ENCODE peak calls at places on chromosomes 2 and 18, in eight cellular contexts. V, T, B, H, E, A, P and N are unnamed samples. For H3K4me1, the result is how much of the 10 kb centered on the place peaks cover.

GRCh38 chr2:127382836-127383235 is 4.9 kb downstream of the MAP3K2 start:
- DNase-seq in V (no peak), T (no peak), B (no peak), H (no peak), E (no peak), A (no peak), P (no peak), N (no peak)

GRCh38 chr2:156708051-156708450 is 271.9 kb downstream of the GPD2 start:
- DNase-seq in V (no peak), T (no peak), B (no peak), H (no peak), E (no peak), A (no peak), P (no peak), N (no peak)

GRCh38 chr18:12015697-12016062 is 34.4 kb downstream of the IMPA2 start:
- DNase-seq in V (peak), T (no peak), B (no peak), H (peak), E (peak), A (no peak), P (peak), N (peak)

GRCh38 chr18:13471971-13472628 is 253.5 kb downstream of the LDLRAD4 start:
- DNase-seq in V (no peak), T (no peak), B (no peak), H (no peak), E (no peak), A (peak), P (no peak), N (no peak)

GRCh38 chr2:2887772-2888387 is 489.7 kb downstream of the EIPR1 start:
- DNase-seq in V (no peak), T (no peak), B (no peak), H (no peak), E (no peak), A (no peak), P (no peak), N (no peak)

GRCh38 chr18:79951545-79952456 is at the start of gene SLC66A2:
- DNase-seq in V (peak), T (peak), B (peak), H (peak), E (peak), A (peak), P (peak), N (peak)

GRCh38 chr2:234368861-234369261 is 128.0 kb downstream of the ARL4C start:
- DNase-seq in V (peak), T (peak), B (peak), H (no peak), E (peak), A (peak), P (no peak), N (peak)

GRCh38 chr2:9178110-9178904 is 28.3 kb upstream of the ASAP2 start:
- DNase-seq in V (peak), T (no peak), B (no peak), H (no peak), E (peak), A (no peak), P (peak), N (peak)

GRCh38 chr2:226362991-226363390 is 436.6 kb downstream of the IRS1 start:
- DNase-seq in V (peak), T (no peak), B (no peak), H (no peak), E (no peak), A (no peak), P (no peak), N (no peak)

GRCh38 chr18:79690586-79691482 is 11.2 kb downstream of the CTDP1 start:
- DNase-seq in V (no peak), T (no peak), B (no peak), H (no peak), E (no peak), A (no peak), P (no peak), N (no peak)

GRCh38 chr2:192534076-192534475 is 339.3 kb upstream of the TMEFF2 start:
- DNase-seq in V (no peak), T (no peak), B (no peak), H (no peak), E (no peak), A (no peak), P (no peak), N (no peak)

GRCh38 chr18:79523221-79523737 is 127.5 kb downstream of the NFATC1 start:
- DNase-seq in V (no peak), T (no peak), B (peak), H (peak), E (no peak), A (no peak), P (no peak), N (no peak)

GRCh38 chr18:39271654-39272053 is 1706.1 kb upstream of the CELF4 start:
- DNase-seq in V (no peak), T (no peak), B (no peak), H (no peak), E (no peak), A (no peak), P (no peak), N (no peak)

GRCh38 chr2:135820003-135820618 is 16.9 kb downstream of the LCT start:
- DNase-seq in V (no peak), T (peak), B (peak), H (no peak), E (no peak), A (no peak), P (no peak), N (no peak)

GRCh38 chr2:47534179-47534919 is 131.4 kb downstream of the MSH2 start:
- DNase-seq in V (peak), T (no peak), B (no peak), H (no peak), E (no peak), A (no peak), P (peak), N (peak)

GRCh38 chr2:234690569-234691225 is 193.8 kb upstream of the ARL4C start:
- DNase-seq in V (peak), T (no peak), B (no peak), H (no peak), E (no peak), A (peak), P (no peak), N (no peak)

GRCh38 chr2:23350026-23350791 is 34.8 kb upstream of the KLHL29 start:
- DNase-seq in V (no peak), T (no peak), B (no peak), H (no peak), E (no peak), A (no peak), P (no peak), N (no peak)

GRCh38 chr18:46418657-46419260 is 238.3 kb downstream of the LOXHD1 start:
- DNase-seq in V (no peak), T (no peak), B (no peak), H (no peak), E (no peak), A (no peak), P (no peak), N (no peak)

GRCh38 chr18:62603211-62603610 is 80.4 kb downstream of the ZCCHC2 start:
- DNase-seq in V (no peak), T (no peak), B (no peak), H (no peak), E (no peak), A (no peak), P (no peak), N (no peak)

GRCh38 chr18:13890962-13891361 is 24.4 kb downstream of the MC2R start:
- DNase-seq in V (no peak), T (no peak), B (no peak), H (no peak), E (no peak), A (no peak), P (no peak), N (no peak)

GRCh38 chr2:197024206-197024605 is 97.7 kb upstream of the PGAP1 start:
- DNase-seq in V (peak), T (no peak), B (no peak), H (no peak), E (no peak), A (no peak), P (no peak), N (peak)

GRCh38 chr2:39119732-39120520 is 925 bp downstream of the SOS1 start:
- DNase-seq in V (peak), T (peak), B (peak), H (peak), E (peak), A (peak), P (peak), N (peak)

GRCh38 chr2:207394203-207394741 is 135.5 kb upstream of the CREB1 start:
- DNase-seq in V (no peak), T (no peak), B (no peak), H (no peak), E (no peak), A (no peak), P (no peak), N (no peak)

GRCh38 chr2:120177011-120177621 is 46.1 kb downstream of the TMEM185B start:
- DNase-seq in V (no peak), T (peak), B (peak), H (peak), E (peak), A (peak), P (peak), N (peak)

GRCh38 chr2:69149631-69150215 is 136.7 kb downstream of the ANTXR1 start:
- DNase-seq in V (no peak), T (no peak), B (no peak), H (no peak), E (no peak), A (peak), P (no peak), N (no peak)

GRCh38 chr2:74384051-74384450 is 3.9 kb upstream of the DCTN1 start:
- DNase-seq in V (no peak), T (no peak), B (no peak), H (no peak), E (no peak), A (no peak), P (no peak), N (no peak)

GRCh38 chr2:23867449-23867848 is 59.5 kb downstream of the ATAD2B start:
- DNase-seq in V (no peak), T (no peak), B (peak), H (no peak), E (no peak), A (no peak), P (no peak), N (no peak)

DNA sequence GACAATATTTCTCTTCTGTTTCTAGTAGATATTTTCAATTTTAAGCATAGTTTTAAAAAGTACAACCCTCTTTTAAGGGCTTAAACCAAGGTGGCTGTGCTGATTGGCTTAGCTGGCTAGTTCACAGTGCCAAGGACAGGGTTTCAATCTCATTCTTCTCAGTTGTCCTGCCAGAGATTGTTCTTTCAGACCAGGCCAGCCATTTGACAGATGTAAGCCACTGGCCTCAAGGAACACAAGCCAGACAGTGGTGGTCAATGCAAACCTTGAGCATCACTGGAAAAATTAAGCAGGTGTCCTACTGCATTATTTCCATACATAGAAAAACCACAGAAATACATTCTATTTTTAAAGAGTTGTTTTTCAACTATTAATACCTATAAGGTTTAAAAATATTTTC is 5.9 kb downstream of the RNF103 start:
- DNase-seq in V (no peak), T (no peak), B (no peak), H (no peak), E (no peak), A (no peak), P (no peak), N (no peak)
- H3K4me1 ChIP-seq in V (under half), T (under half), B (under half), H (under half), E (under half), A (under half), P (under half), N (under half)

GRCh38 chr2:218219934-218220333 is 2.9 kb downstream of the ARPC2 start:
- DNase-seq in V (no peak), T (no peak), B (no peak), H (no peak), E (no peak), A (no peak), P (no peak), N (no peak)
- H3K4me3 ChIP-seq in V (no peak), T (peak), B (peak), H (peak), E (peak), A (no peak), P (no peak), N (no peak)

DNA sequence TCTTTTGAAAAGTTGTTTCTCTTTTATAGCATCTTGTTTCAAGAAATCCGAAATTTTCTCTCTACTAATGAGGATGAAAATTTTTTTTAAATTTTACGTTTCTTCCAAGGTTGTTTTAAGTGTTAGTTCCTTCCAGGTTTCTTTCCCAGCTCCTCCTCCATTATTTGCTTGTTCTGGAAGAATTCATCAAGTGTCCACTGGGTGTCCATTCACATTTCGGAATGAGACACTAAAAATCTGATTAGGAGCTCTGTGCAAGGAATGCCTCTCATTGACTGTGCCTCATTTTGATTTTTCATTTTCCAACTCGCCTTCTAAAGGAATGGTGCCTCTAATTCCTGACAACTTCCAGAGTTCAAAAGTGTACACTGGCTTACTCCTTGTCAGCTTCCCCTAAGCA is 6.1 kb downstream of the SP100 start:
- DNase-seq in V (no peak), T (no peak), B (no peak), H (no peak), E (no peak), A (no peak), P (no peak), N (no peak)
- H3K4me1 ChIP-seq in V (under half), T (half or more), B (half or more), H (half or more), E (half or more), A (under half), P (half or more), N (under half)

DNA sequence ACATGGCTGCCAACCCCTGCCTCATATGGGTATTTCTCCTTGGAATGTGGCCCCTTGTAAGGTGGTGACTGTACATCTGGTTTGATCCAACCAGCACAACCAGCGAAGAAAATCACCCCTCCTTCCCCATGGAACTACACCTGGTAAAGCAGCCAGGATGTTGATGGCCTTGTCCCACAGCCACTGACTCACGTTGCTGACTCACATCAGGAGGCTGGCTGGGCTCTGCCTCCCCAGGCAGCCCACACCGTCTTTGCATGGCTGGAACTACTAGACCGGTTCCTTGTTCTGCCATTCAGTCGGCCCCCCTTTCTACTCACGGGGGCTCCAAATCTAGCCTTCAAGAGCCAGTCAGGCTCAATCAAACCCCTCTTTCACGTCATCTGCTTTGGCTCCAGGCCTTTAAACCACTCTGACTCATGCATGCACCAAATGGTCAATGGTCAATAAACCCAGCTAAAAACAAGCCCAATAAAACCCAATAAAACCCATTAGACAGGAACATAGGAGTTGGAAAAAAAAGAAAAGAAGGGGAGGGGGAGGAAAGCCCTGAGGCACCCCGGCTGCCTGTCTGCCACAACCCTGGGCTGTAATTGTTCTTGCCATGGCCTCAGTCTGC is 114.8 kb downstream of the PLB1 start:
- DNase-seq in V (peak), T (no peak), B (peak), H (no peak), E (no peak), A (no peak), P (peak), N (no peak)
- H3K4me3 ChIP-seq in V (no peak), T (no peak), B (no peak), H (no peak), E (no peak), A (no peak), P (no peak), N (no peak)

GRCh38 chr18:7608798-7609197 is 41.7 kb downstream of the PTPRM start:
- DNase-seq in V (no peak), T (no peak), B (no peak), H (no peak), E (no peak), A (no peak), P (no peak), N (no peak)

GRCh38 chr18:7608174-7608550 is 41.0 kb downstream of the PTPRM start:
- DNase-seq in V (no peak), T (no peak), B (no peak), H (no peak), E (no peak), A (no peak), P (no peak), N (no peak)

GRCh38 chr18:7603259-7604000 is 36.3 kb downstream of the PTPRM start:
- DNase-seq in V (no peak), T (no peak), B (no peak), H (no peak), E (no peak), A (peak), P (no peak), N (no peak)

GRCh38 chr18:7607535-7608173 is 40.5 kb downstream of the PTPRM start:
- DNase-seq in V (no peak), T (no peak), B (no peak), H (no peak), E (no peak), A (no peak), P (no peak), N (no peak)

GRCh38 chr18:7605705-7606104 is 38.6 kb downstream of the PTPRM start:
- DNase-seq in V (no peak), T (no peak), B (no peak), H (no peak), E (no peak), A (no peak), P (no peak), N (no peak)
- H3K4me1 ChIP-seq in V (under half), T (under half), B (under half), H (under half), E (under half), A (under half), P (under half), N (under half)

GRCh38 chr2:201262718-201263117 is 2.4 kb downstream of the CASP8 start:
- DNase-seq in V (no peak), T (no peak), B (peak), H (no peak), E (no peak), A (no peak), P (no peak), N (no peak)

GRCh38 chr2:201263774-201264173 is 3.4 kb downstream of the CASP8 start:
- DNase-seq in V (no peak), T (no peak), B (peak), H (no peak), E (no peak), A (no peak), P (no peak), N (no peak)

GRCh38 chr2:201261471-201261870 is 1.1 kb downstream of the CASP8 start:
- DNase-seq in V (no peak), T (peak), B (peak), H (no peak), E (peak), A (no peak), P (no peak), N (peak)

GRCh38 chr2:201260302-201260800 is at the start of gene CASP8:
- DNase-seq in V (peak), T (peak), B (peak), H (peak), E (peak), A (no peak), P (no peak), N (no peak)

GRCh38 chr2:201261911-201262310 is 1.6 kb downstream of the CASP8 start:
- DNase-seq in V (no peak), T (no peak), B (peak), H (no peak), E (no peak), A (no peak), P (no peak), N (no peak)
- H3K4me3 ChIP-seq in V (peak), T (peak), B (peak), H (peak), E (peak), A (no peak), P (no peak), N (no peak)

GRCh38 chr2:161406316-161406715 is 9.8 kb upstream of the TBR1 start:
- DNase-seq in V (no peak), T (no peak), B (no peak), H (no peak), E (no peak), A (no peak), P (no peak), N (no peak)
- H3K4me1 ChIP-seq in V (under half), T (under half), B (under half), H (under half), E (under half), A (under half), P (under half), N (under half)

GRCh38 chr18:36109737-36110136 is 19.4 kb downstream of the SLC39A6 start:
- DNase-seq in V (no peak), T (no peak), B (no peak), H (no peak), E (no peak), A (no peak), P (no peak), N (no peak)
- H3K4me3 ChIP-seq in V (no peak), T (no peak), B (no peak), H (no peak), E (no peak), A (no peak), P (no peak), N (no peak)

DNA sequence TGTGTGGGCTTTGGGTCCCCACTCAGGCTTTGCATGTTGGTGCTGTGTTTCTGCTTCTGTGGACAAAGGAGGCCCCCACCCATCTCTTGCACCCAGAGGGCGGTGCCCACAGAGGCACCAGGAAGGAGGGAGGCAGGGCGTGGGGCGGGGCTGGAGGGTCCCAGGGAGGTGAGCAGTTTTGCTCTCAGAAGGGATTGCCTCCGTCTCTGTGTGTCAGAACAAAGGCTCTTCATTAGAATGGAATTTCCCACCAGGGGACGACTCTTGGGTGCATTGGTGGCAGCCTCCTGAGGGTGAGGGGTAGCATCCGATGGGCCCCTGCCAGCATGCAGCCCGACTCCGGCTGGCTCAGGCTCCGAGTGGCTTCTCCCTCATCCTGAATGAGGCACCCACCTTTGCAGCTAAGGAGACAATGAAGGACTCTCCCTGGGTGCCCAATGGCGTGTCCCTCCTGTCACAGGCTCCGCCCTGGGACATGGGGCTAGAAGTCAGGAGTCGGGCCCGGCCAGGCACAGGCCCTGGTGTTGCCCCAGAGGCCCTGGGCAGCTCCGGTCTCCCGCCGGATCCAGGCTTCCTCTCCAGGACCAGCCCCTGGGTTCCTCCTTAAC is 7.0 kb upstream of the ERFE start:
- DNase-seq in V (no peak), T (no peak), B (no peak), H (no peak), E (no peak), A (no peak), P (no peak), N (no peak)
- H3K4me1 ChIP-seq in V (under half), T (under half), B (under half), H (under half), E (under half), A (under half), P (under half), N (under half)